ENCODE peak calls at places on chromosomes 11 and 22, in ten cellular contexts. H is GM23338, M is MM.1S, U is OCI-LY7, G is PC-3, A is PC-9, D is hepatocyte, Q is HCT116, T is Karpas-422, L is SK-N-SH. N is an unnamed sample. For H3K9me2, the result is how much of the 10 kb centered on the place peaks cover.

GRCh38 chr11:107102692-107103463 is 84.6 kb upstream of the GUCY1A2 start:
- DNase-seq in H (peak), M (no peak), U (no peak), G (no peak), A (no peak), D (no peak), Q (no peak), T (peak), L (no peak), N (no peak)

GRCh38 chr11:34072831-34073230 is 21.3 kb downstream of the CAPRIN1 start:
- DNase-seq in H (no peak), M (no peak), U (no peak), G (no peak), A (peak), D (no peak), Q (no peak), T (no peak), L (no peak), N (no peak)

GRCh38 chr11:79262221-79262620 is 178.6 kb downstream of the TENM4 start:
- DNase-seq in H (no peak), M (no peak), U (no peak), G (no peak), A (no peak), D (no peak), Q (no peak), T (no peak), L (no peak), N (peak)

GRCh38 chr11:20037358-20037757 is 122.9 kb downstream of the DBX1 start:
- DNase-seq in H (no peak), M (no peak), U (no peak), G (no peak), A (no peak), D (no peak), Q (no peak), T (no peak), L (no peak), N (no peak)

GRCh38 chr22:46628756-46629155 is 8.6 kb downstream of the GRAMD4 start:
- DNase-seq in H (no peak), M (no peak), U (no peak), G (no peak), A (no peak), D (no peak), Q (no peak), T (no peak), L (no peak), N (no peak)

GRCh38 chr11:83948205-83948604 is 662.0 kb upstream of the CCDC90B start:
- DNase-seq in H (peak), M (no peak), U (no peak), G (no peak), A (no peak), D (no peak), Q (no peak), T (no peak), L (no peak), N (no peak)

GRCh38 chr11:42576318-42576717 is 735.5 kb upstream of the API5 start:
- DNase-seq in H (no peak), M (no peak), U (no peak), G (no peak), A (no peak), D (no peak), Q (no peak), T (no peak), L (no peak), N (no peak)

GRCh38 chr11:93017821-93018690 is 48.6 kb downstream of the MTNR1B start:
- DNase-seq in H (peak), M (no peak), U (no peak), G (no peak), A (no peak), D (no peak), Q (no peak), T (no peak), L (no peak), N (peak)

GRCh38 chr11:124892750-124893454 is 4.8 kb downstream of the ROBO4 start:
- DNase-seq in H (no peak), M (no peak), U (no peak), G (no peak), A (no peak), D (no peak), Q (no peak), T (no peak), L (peak), N (no peak)

GRCh38 chr22:26718905-26719304 is 61.5 kb downstream of the MIAT start:
- DNase-seq in H (no peak), M (no peak), U (no peak), G (peak), A (peak), D (no peak), Q (no peak), T (no peak), L (no peak), N (peak)

GRCh38 chr22:36830601-36831000 is 13.8 kb upstream of the PVALB start:
- DNase-seq in H (no peak), M (no peak), U (no peak), G (no peak), A (no peak), D (no peak), Q (no peak), T (no peak), L (no peak), N (no peak)

GRCh38 chr11:125271436-125272064 is 107.0 kb downstream of the PKNOX2 start:
- DNase-seq in H (no peak), M (no peak), U (no peak), G (no peak), A (no peak), D (no peak), Q (no peak), T (no peak), L (no peak), N (peak)

GRCh38 chr11:12088531-12088930 is 21.9 kb upstream of the MICAL2 start:
- DNase-seq in H (no peak), M (no peak), U (no peak), G (no peak), A (no peak), D (no peak), Q (no peak), T (no peak), L (no peak), N (no peak)

GRCh38 chr22:19129871-19130270 is 1.2 kb upstream of the TSSK2 start:
- DNase-seq in H (no peak), M (no peak), U (no peak), G (no peak), A (no peak), D (no peak), Q (no peak), T (no peak), L (no peak), N (no peak)

GRCh38 chr11:122209619-122210377 is 93.8 kb upstream of the BLID start:
- DNase-seq in H (no peak), M (no peak), U (no peak), G (no peak), A (no peak), D (peak), Q (no peak), T (no peak), L (peak), N (peak)

GRCh38 chr11:112185883-112186282 is 10.6 kb downstream of the BCO2 start:
- DNase-seq in H (no peak), M (no peak), U (no peak), G (no peak), A (peak), D (no peak), Q (no peak), T (no peak), L (no peak), N (no peak)

GRCh38 chr22:35775339-35775738 is 57.7 kb downstream of the APOL5 start:
- DNase-seq in H (no peak), M (no peak), U (no peak), G (no peak), A (no peak), D (no peak), Q (no peak), T (no peak), L (no peak), N (no peak)

GRCh38 chr11:70244698-70245097 is 25.8 kb upstream of the PPFIA1 start:
- DNase-seq in H (no peak), M (no peak), U (no peak), G (peak), A (peak), D (no peak), Q (no peak), T (no peak), L (no peak), N (peak)

GRCh38 chr11:77873345-77873744 is 52.4 kb downstream of the AAMDC start:
- DNase-seq in H (no peak), M (no peak), U (no peak), G (no peak), A (no peak), D (no peak), Q (no peak), T (no peak), L (no peak), N (no peak)

GRCh38 chr11:15075162-15075526 is 1.8 kb downstream of the CALCB start:
- DNase-seq in H (no peak), M (no peak), U (no peak), G (no peak), A (no peak), D (no peak), Q (no peak), T (no peak), L (no peak), N (no peak)

GRCh38 chr11:118287006-118287405 is 17.5 kb upstream of the CD3E start:
- DNase-seq in H (no peak), M (no peak), U (no peak), G (peak), A (peak), D (peak), Q (no peak), T (no peak), L (no peak), N (peak)

GRCh38 chr22:46086577-46087335 is 63.6 kb upstream of the PPARA start:
- DNase-seq in H (no peak), M (no peak), U (no peak), G (no peak), A (no peak), D (no peak), Q (no peak), T (no peak), L (peak), N (peak)

GRCh38 chr11:8059571-8060011 is 21.4 kb upstream of the TUB start:
- DNase-seq in H (no peak), M (no peak), U (no peak), G (no peak), A (no peak), D (no peak), Q (no peak), T (no peak), L (no peak), N (no peak)

GRCh38 chr11:16117989-16118810 is 238.1 kb downstream of the SOX6 start:
- DNase-seq in H (no peak), M (no peak), U (no peak), G (no peak), A (no peak), D (no peak), Q (no peak), T (no peak), L (no peak), N (no peak)

GRCh38 chr22:49402169-49402568 is 425.5 kb downstream of the BRD1 start:
- DNase-seq in H (no peak), M (no peak), U (no peak), G (no peak), A (no peak), D (no peak), Q (no peak), T (no peak), L (no peak), N (no peak)

GRCh38 chr11:128424867-128425285 is 162.5 kb downstream of the ETS1 start:
- DNase-seq in H (no peak), M (no peak), U (no peak), G (no peak), A (no peak), D (peak), Q (no peak), T (no peak), L (peak), N (peak)

GRCh38 chr11:34345012-34345804 is 12.6 kb downstream of the ABTB2 start:
- DNase-seq in H (no peak), M (no peak), U (no peak), G (peak), A (peak), D (peak), Q (peak), T (no peak), L (no peak), N (peak)

GRCh38 chr22:19226428-19226827 is 47.9 kb upstream of the SLC25A1 start:
- DNase-seq in H (no peak), M (no peak), U (no peak), G (no peak), A (no peak), D (no peak), Q (no peak), T (no peak), L (no peak), N (no peak)

GRCh38 chr22:28951530-28951929 is 68.2 kb downstream of the ZNRF3 start:
- DNase-seq in H (no peak), M (no peak), U (no peak), G (no peak), A (no peak), D (no peak), Q (no peak), T (no peak), L (no peak), N (no peak)
- H3K27ac ChIP-seq in H (peak), M (no peak), U (no peak), G (no peak), A (no peak), D (peak), Q (no peak), T (no peak), L (no peak), N (no peak)

DNA sequence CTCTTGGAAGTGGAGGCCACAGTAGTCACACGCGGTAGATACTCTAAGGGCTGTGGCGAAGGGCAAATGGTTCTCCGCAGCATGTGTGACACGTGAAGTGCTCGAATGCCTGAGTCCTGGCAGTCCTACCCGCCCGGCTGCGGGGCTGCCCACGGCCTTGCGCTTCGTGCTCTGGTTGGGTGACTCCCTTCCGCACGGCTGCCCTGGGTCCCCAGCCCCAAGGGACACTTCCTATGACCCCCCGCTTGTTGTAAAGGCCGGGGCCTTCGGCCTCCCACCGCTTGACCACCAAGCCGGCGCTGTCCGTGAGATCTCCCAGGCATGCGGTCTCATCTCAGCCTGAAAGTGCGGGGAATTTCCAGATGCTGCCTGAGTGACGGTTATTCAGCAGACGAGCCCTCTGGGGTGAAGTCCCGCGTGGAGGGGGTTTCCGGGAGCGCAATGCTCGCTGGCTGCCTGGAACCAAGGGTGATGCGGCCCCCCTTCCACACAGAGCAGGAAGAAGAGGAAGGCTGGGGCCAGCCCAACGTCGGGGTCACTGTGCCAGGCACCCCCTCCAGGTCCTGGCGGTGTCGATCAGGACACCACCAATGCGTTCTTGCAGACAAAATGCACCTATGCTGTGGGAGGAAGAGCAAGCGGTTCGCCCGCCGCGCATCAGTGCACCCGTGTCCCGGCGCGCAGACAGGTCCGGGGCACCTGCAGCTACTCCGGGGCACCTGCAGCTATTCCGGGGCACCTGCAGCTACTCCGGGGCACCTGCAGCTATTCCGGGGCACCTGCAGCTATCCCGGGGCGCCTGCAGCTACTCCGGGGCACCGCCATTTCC is 171.2 kb downstream of the OPCML start:
- DNase-seq in H (no peak), M (no peak), U (no peak), G (no peak), A (no peak), D (no peak), Q (no peak), T (no peak), L (no peak), N (no peak)
- H2AFZ ChIP-seq in H (no peak), M (no peak), U (no peak), G (no peak), A (no peak), D (no peak), Q (no peak), T (no peak), L (no peak), N (no peak)

GRCh38 chr22:44207981-44208317 is 27.2 kb downstream of the PARVG start:
- DNase-seq in H (no peak), M (no peak), U (no peak), G (no peak), A (no peak), D (no peak), Q (no peak), T (no peak), L (no peak), N (no peak)
- H3K9me2 ChIP-seq in H (under half), M (under half), U (under half), G (under half), A (under half), D (under half), Q (under half), T (under half), L (under half), N (under half)

GRCh38 chr22:43303166-43303565 is 40.0 kb downstream of the SCUBE1 start:
- DNase-seq in H (no peak), M (no peak), U (no peak), G (no peak), A (no peak), D (no peak), Q (no peak), T (no peak), L (no peak), N (no peak)
- H3K27ac ChIP-seq in H (no peak), M (no peak), U (no peak), G (no peak), A (no peak), D (no peak), Q (no peak), T (no peak), L (peak), N (no peak)

DNA sequence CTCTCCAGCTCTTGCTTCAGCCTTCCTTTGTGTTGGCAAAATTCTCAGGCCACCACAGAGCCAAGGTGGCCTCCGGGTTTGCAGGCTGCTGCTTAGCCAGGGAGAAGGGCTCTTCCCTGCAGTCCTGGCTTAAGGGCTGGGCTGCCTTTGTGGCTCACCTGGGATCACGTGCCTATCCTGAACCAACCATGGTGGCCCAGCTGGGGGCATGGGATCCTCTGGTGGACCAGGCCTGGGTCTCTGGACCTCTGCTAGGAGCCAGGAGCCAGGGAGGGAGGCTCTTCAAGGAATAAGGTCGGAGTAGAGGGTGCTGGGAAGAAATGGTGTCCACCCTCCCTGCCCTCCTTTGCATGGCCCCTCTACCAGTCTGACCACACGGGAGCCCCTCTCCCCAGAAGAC is 43.9 kb downstream of the CACNA1I start:
- DNase-seq in H (peak), M (no peak), U (no peak), G (no peak), A (no peak), D (no peak), Q (no peak), T (no peak), L (no peak), N (no peak)
- H2AFZ ChIP-seq in H (no peak), M (no peak), U (no peak), G (no peak), A (no peak), D (no peak), Q (no peak), T (no peak), L (no peak), N (no peak)

DNA sequence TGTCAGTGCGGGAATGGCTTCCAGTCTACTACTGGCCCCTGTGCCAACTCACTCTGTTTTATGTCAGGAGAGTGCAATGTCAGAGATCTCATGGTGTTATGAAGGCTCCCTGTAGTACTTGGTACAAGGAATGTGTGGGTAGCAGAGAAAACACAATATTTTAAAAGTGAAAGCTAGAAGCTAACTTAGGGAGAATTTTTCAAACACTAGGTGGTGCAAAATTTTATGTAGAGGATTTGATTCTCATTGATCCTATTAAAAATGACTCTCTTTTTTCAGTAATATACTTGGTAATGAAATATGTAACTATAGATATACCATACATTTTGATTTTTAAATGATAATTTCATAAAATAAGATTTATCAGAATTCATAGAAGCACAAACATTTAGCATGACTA is 134.7 kb downstream of the JRKL start:
- DNase-seq in H (no peak), M (no peak), U (no peak), G (no peak), A (no peak), D (no peak), Q (no peak), T (no peak), L (no peak), N (peak)
- H3K9me2 ChIP-seq in H (under half), M (under half), U (under half), G (under half), A (under half), D (under half), Q (under half), T (under half), L (under half), N (under half)

GRCh38 chr11:47496808-47497207 is 47.9 kb upstream of the RAPSN start:
- DNase-seq in H (no peak), M (no peak), U (no peak), G (no peak), A (no peak), D (no peak), Q (no peak), T (no peak), L (no peak), N (no peak)

GRCh38 chr11:47494996-47495855 is 46.3 kb upstream of the RAPSN start:
- DNase-seq in H (no peak), M (no peak), U (no peak), G (no peak), A (no peak), D (no peak), Q (no peak), T (no peak), L (no peak), N (peak)

GRCh38 chr11:47498584-47499152 is 49.7 kb upstream of the RAPSN start:
- DNase-seq in H (no peak), M (no peak), U (no peak), G (no peak), A (no peak), D (no peak), Q (no peak), T (no peak), L (no peak), N (no peak)

GRCh38 chr11:47498149-47498548 is 49.2 kb upstream of the RAPSN start:
- DNase-seq in H (no peak), M (no peak), U (no peak), G (no peak), A (no peak), D (no peak), Q (no peak), T (no peak), L (no peak), N (no peak)

DNA sequence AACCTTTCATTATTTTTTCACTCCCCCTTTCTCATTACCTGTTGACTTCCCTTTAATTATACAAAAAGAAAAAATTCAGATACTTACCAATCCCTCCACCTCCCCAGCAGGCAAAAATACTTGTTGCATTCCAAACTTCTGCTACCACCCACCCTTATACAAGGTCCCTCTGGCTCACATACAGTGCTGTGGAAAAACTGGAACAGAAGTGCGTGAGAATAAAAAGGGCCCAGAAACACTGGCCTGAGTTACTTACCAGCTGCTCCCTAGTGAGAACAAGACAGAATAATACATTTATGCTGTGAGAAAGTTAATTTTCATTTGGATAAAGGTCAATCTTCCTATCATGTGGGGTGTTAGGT is 46.9 kb upstream of the RAPSN start:
- DNase-seq in H (no peak), M (no peak), U (no peak), G (no peak), A (no peak), D (no peak), Q (no peak), T (no peak), L (no peak), N (peak)
- H3K27ac ChIP-seq in H (peak), M (no peak), U (no peak), G (no peak), A (peak), D (no peak), Q (no peak), T (peak), L (peak), N (peak)

N was measured in GM23248.